ENCODE peak calls at places on chromosome 15, in four cellular contexts. P, F, C and J are unnamed samples.

GRCh38 chr15:95845862-95846515 is 484.5 kb upstream of the NR2F2 start:
- DNase-seq in P (no peak), F (no peak), C (no peak), J (peak; percentile 81)

GRCh38 chr15:92375057-92375456 is 18.6 kb upstream of the ST8SIA2 start:
- DNase-seq in P (no peak), F (no peak), C (no peak), J (no peak)

GRCh38 chr15:74272812-74273211 is 36.7 kb downstream of the CCDC33 start:
- DNase-seq in F (no peak), P (no peak), C (no peak), J (no peak)

GRCh38 chr15:73677146-73677607 is 7.0 kb upstream of the CD276 start:
- DNase-seq in C (peak; percentile 77), F (peak; percentile 82), P (peak; percentile 85), J (peak; percentile 70)

GRCh38 chr15:68789921-68790575 is 30.6 kb downstream of the ANP32A start:
- DNase-seq in C (peak; percentile 75), P (no peak), F (peak; percentile 95), J (peak; percentile 58)

GRCh38 chr15:31326729-31327673 is at the start of gene KLF13:
- DNase-seq in C (no peak), F (no peak), P (no peak), J (peak; percentile 64)

GRCh38 chr15:56667517-56667916 is 65.8 kb downstream of the ZNF280D start:
- DNase-seq in C (no peak), P (no peak), F (no peak), J (no peak)

GRCh38 chr15:90763700-90764099 is 46.6 kb downstream of the BLM start:
- DNase-seq in C (no peak), P (no peak), F (no peak), J (no peak)

GRCh38 chr15:48592221-48592731 is 53.2 kb downstream of the FBN1 start:
- DNase-seq in C (no peak), P (no peak), F (peak; percentile 75), J (peak; percentile 94)

GRCh38 chr15:73688455-73688854 is 4.3 kb downstream of the CD276 start:
- DNase-seq in P (no peak), F (no peak), C (peak; percentile 16), J (peak; percentile 52)

GRCh38 chr15:77030042-77030927 is 35.4 kb downstream of the PSTPIP1 start:
- DNase-seq in F (no peak), P (peak; percentile 68), C (peak; percentile 50), J (no peak)

GRCh38 chr15:31367021-31367729 is 40.5 kb downstream of the KLF13 start:
- DNase-seq in P (no peak), C (no peak), F (no peak), J (no peak)

GRCh38 chr15:75493732-75494131 is 42.2 kb upstream of the SIN3A start:
- DNase-seq in F (no peak), P (no peak), C (no peak), J (no peak)

GRCh38 chr15:29008846-29009245 is 123.1 kb downstream of the APBA2 start:
- DNase-seq in P (no peak), C (no peak), F (peak; percentile 15), J (peak; percentile 58)

GRCh38 chr15:83845230-83845629 is 191.3 kb downstream of the ADAMTSL3 start:
- DNase-seq in F (no peak), C (no peak), P (no peak), J (peak; percentile 94)

GRCh38 chr15:45181491-45182285 is 6.1 kb downstream of the SHF start:
- DNase-seq in P (no peak), F (no peak), C (no peak), J (no peak)

GRCh38 chr15:31325432-31325975 is 1.1 kb upstream of the KLF13 start:
- DNase-seq in C (no peak), F (peak; percentile 29), P (no peak), J (peak; percentile 6)

GRCh38 chr15:63703641-63704040 is 106.5 kb downstream of the FBXL22 start:
- DNase-seq in F (no peak), C (no peak), P (no peak), J (no peak)

GRCh38 chr15:89416339-89417183 is 79.8 kb downstream of the RHCG start:
- DNase-seq in P (peak; percentile 100), C (peak; percentile 97), F (peak; percentile 95), J (peak; percentile 50)

GRCh38 chr15:39728844-39729243 is 53.8 kb downstream of the FSIP1 start:
- DNase-seq in P (no peak), C (no peak), F (no peak), J (no peak)

GRCh38 chr15:72341361-72341760 is 21.4 kb upstream of the CELF6 start:
- DNase-seq in C (peak; percentile 85), P (peak; percentile 80), F (peak; percentile 87), J (no peak)

GRCh38 chr15:51051776-51052175 is 42.9 kb downstream of the TNFAIP8L3 start:
- DNase-seq in F (no peak), C (no peak), P (no peak), J (no peak)

GRCh38 chr15:43769584-43770228 is 7.1 kb downstream of the ELL3 start:
- DNase-seq in P (peak; percentile 79), F (peak; percentile 77), C (peak; percentile 56), J (peak; percentile 64)

GRCh38 chr15:75637245-75638009 is 2.6 kb downstream of the IMP3 start:
- DNase-seq in C (no peak), P (no peak), F (no peak), J (no peak)

GRCh38 chr15:35023794-35024193 is 35.7 kb upstream of the ZNF770 start:
- DNase-seq in C (peak; percentile 46), P (no peak), F (peak; percentile 31), J (no peak)

GRCh38 chr15:94056314-94056713 is 175.0 kb upstream of the MCTP2 start:
- DNase-seq in F (no peak), P (no peak), C (no peak), J (peak; percentile 60)

GRCh38 chr15:64845183-64845611 is 3.5 kb downstream of the PLEKHO2 start:
- DNase-seq in C (no peak), F (no peak), P (no peak), J (no peak)

GRCh38 chr15:57865294-57865693 is 158.8 kb downstream of the POLR2M start:
- DNase-seq in C (peak; percentile 39), P (no peak), F (peak; percentile 38), J (no peak)

GRCh38 chr15:69531302-69532027 is 78.8 kb downstream of the RPLP1 start:
- DNase-seq in C (peak; percentile 43), F (peak; percentile 52), P (peak; percentile 58), J (no peak)

GRCh38 chr15:77597804-77598453 is 34.8 kb downstream of the LINGO1 start:
- DNase-seq in C (no peak), F (peak; percentile 86), P (no peak), J (no peak)

GRCh38 chr15:57747206-57747605 is 40.7 kb downstream of the POLR2M start:
- DNase-seq in C (no peak), P (no peak), F (no peak), J (no peak)

GRCh38 chr15:57395292-57395691 is 19.0 kb downstream of the CGNL1 start:
- DNase-seq in P (no peak), C (no peak), F (no peak), J (peak; percentile 68)

DNA sequence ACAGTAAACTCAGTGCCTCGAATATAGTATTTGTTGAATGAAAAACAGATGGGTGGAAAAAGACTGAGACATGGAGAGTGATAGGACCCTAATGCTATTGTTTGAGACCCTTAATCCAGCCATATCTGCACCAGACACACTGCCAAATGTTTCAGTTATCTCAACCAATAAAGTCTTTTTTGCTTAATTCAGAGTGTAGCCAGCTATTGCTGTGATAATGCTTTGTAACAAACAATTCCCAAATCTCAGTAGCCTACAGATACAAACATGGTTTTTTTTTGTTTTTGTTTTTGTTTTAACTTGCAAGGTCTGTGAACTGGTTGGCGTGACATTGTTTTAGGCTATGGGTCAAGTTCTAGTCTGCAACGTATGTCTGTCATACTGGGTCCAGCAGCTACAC is 17.0 kb upstream of the BCL2A1 start:
- DNase-seq in C (no peak), P (no peak), F (no peak), J (no peak)
- H3K56ac ChIP-seq in C (no peak overlapping the region), P (no peak overlapping the region), F (no peak overlapping the region), J (no peak overlapping the region)

GRCh38 chr15:47184405-47185221 is 532.7 kb upstream of the SEMA6D start:
- DNase-seq in P (peak; percentile 80), C (peak; percentile 45), F (peak; percentile 46), J (peak; percentile 14)
- H3K27me3 ChIP-seq in P (peaks cover 56% of the 10 kb centered on the region), C (peaks cover 31% of the 10 kb centered on the region), F (peaks cover 13% of the 10 kb centered on the region), J (peaks cover 39% of the 10 kb centered on the region)

DNA sequence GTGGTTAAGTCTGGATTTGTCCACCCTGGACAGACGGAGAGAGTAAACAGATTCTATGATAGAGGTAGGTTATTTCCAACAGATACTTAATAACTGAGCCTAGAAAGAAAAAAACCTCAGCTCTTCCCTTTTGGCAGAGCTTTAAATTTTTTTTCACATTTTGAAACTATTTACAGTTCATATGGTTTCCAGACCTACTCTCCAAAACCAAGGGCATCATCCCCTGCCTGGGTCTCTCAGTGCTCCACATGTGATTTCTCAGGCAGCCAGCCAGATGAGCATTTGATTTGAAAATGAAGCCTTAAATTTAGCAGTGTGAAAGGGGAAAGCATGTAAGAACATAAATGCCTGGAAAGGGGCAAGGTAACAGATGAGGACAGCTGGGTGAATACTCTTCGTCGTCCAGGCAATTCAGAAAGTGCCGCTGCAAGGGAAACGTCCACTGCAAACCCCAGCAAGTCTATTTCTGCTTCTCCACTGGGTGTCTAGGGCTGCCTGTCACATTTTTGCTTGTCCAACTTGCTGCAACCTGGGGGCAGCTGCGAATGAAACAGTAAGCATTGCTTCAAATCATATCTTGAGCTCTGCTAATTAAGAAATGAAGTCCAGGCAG is 94.7 kb downstream of the ATP8B4 start:
- DNase-seq in F (no peak), C (no peak), P (no peak), J (peak; percentile 41)
- H3K56ac ChIP-seq in F (no peak overlapping the region), C (no peak overlapping the region), P (no peak overlapping the region), J (no peak overlapping the region)

GRCh38 chr15:41862515-41863116 is 24.0 kb downstream of the PLA2G4B start:
- DNase-seq in P (no peak), C (peak; percentile 73), F (peak; percentile 57), J (no peak)

GRCh38 chr15:41868321-41868720 is 25.5 kb downstream of the SPTBN5 start:
- DNase-seq in P (no peak), C (no peak), F (no peak), J (no peak)

GRCh38 chr15:41866263-41866703 is 27.6 kb downstream of the SPTBN5 start:
- DNase-seq in C (no peak), P (no peak), F (peak; percentile 67), J (no peak)

GRCh38 chr15:41866872-41867579 is 26.8 kb downstream of the SPTBN5 start:
- DNase-seq in F (no peak), P (no peak), C (no peak), J (no peak)

GRCh38 chr15:41865490-41866055 is 26.9 kb downstream of the PLA2G4B start:
- DNase-seq in C (no peak), P (no peak), F (no peak), J (no peak)
- H3K27me3 ChIP-seq in C (no peaks in the 10 kb centered on the region), P (no peaks in the 10 kb centered on the region), F (no peaks in the 10 kb centered on the region), J (peaks cover 18% of the 10 kb centered on the region)

DNA sequence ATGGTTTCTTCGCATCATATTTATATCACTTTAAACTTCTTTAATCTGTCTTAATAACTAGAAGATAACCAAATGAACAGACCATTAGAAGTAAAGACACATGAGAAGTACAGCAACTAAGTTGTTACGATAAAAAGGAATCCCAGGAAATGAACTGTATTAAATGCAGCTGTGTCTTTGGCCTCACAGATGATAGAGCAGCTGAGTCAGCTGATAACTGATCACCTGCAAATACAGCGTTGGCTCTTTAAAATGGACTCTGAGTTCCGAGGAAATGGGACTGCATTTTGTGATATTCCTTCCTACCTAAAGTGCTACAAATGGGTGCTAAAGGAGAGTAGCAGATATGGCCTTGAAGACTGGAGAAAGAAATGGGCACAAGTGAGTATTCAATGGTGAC is 121.0 kb upstream of the C15orf61 start:
- DNase-seq in F (no peak), P (no peak), C (no peak), J (no peak)
- H3K56ac ChIP-seq in F (no peak overlapping the region), P (no peak overlapping the region), C (no peak overlapping the region), J (no peak overlapping the region)